ENCODE peak calls at places on chromosomes 12 and 14, in five cellular contexts. L, M, G, W and I are unnamed samples.

GRCh38 chr12:30847259-30847658 is 79.3 kb upstream of the TSPAN11 start:
- DNase-seq in L (no peak), W (no peak), G (peak; percentile 58), M (no peak), I (peak; percentile 34)

GRCh38 chr12:15699886-15700285 is 89.3 kb downstream of the EPS8 start:
- DNase-seq in L (no peak), W (no peak), M (no peak), G (no peak), I (no peak)

GRCh38 chr12:129615001-129615400 is 288.8 kb downstream of the TMEM132D start:
- DNase-seq in G (peak; percentile 77), M (no peak), L (no peak), W (no peak), I (no peak)

GRCh38 chr14:50001999-50002925 is 109.4 kb downstream of the ARF6 start:
- DNase-seq in M (peak; percentile 56), W (no peak), G (no peak), L (peak; percentile 48), I (peak; percentile 91)

GRCh38 chr14:41663478-41663845 is 56.8 kb downstream of the LRFN5 start:
- DNase-seq in M (no peak), L (no peak), G (peak; percentile 79), W (no peak), I (no peak)

GRCh38 chr12:120115692-120116442 is 686 bp downstream of the RAB35 start:
- DNase-seq in W (peak; percentile 81), L (peak; percentile 8), M (peak; percentile 62), G (no peak), I (no peak)

GRCh38 chr12:1838223-1838993 is 18.0 kb downstream of the LRTM2 start:
- DNase-seq in G (peak; percentile 16), W (peak; percentile 45), L (no peak), M (peak; percentile 19), I (no peak)

GRCh38 chr14:55718551-55718950 is 138.5 kb downstream of the KTN1 start:
- DNase-seq in G (no peak), L (no peak), W (no peak), M (no peak), I (no peak)

GRCh38 chr14:65003394-65003793 is 16.7 kb downstream of the FNTB start:
- DNase-seq in G (no peak), L (no peak), M (no peak), W (no peak), I (no peak)

GRCh38 chr14:85532981-85533820 is 3.3 kb downstream of the FLRT2 start:
- DNase-seq in M (peak; percentile 43), L (no peak), G (peak; percentile 85), W (peak; percentile 75), I (no peak)

GRCh38 chr12:71799105-71799504 is 40.5 kb upstream of the TBC1D15 start:
- DNase-seq in W (no peak), G (peak; percentile 7), L (no peak), M (no peak), I (no peak)

GRCh38 chr14:45526715-45527549 is 273.9 kb upstream of the MIS18BP1 start:
- DNase-seq in L (no peak), M (no peak), W (no peak), G (no peak), I (no peak)

GRCh38 chr12:99746538-99746937 is 99.0 kb downstream of the GARIN6 start:
- DNase-seq in L (no peak), W (no peak), G (no peak), M (no peak), I (no peak)

GRCh38 chr12:49716546-49716945 is 9.3 kb upstream of the FMNL3 start:
- DNase-seq in G (no peak), M (no peak), W (no peak), L (no peak), I (no peak)

GRCh38 chr14:100782516-100783320 is 43.2 kb upstream of the MEG3 start:
- DNase-seq in L (no peak), M (no peak), W (no peak), G (no peak), I (no peak)

GRCh38 chr14:59463773-59464650 is 1.2 kb downstream of the GPR135 start:
- DNase-seq in L (no peak), M (peak; percentile 51), G (peak; percentile 52), W (peak; percentile 81), I (peak; percentile 49)

GRCh38 chr12:90044069-90044468 is 335.4 kb upstream of the ATP2B1 start:
- DNase-seq in L (no peak), M (no peak), W (no peak), G (no peak), I (no peak)

GRCh38 chr12:53258541-53259539 is 9.3 kb upstream of the ESPL1 start:
- DNase-seq in G (no peak), L (no peak), W (peak; percentile 6), M (no peak), I (no peak)

GRCh38 chr14:69481815-69482568 is 2.5 kb upstream of the PLEKHD1 start:
- DNase-seq in W (no peak), G (no peak), M (no peak), L (no peak), I (no peak)

DNA sequence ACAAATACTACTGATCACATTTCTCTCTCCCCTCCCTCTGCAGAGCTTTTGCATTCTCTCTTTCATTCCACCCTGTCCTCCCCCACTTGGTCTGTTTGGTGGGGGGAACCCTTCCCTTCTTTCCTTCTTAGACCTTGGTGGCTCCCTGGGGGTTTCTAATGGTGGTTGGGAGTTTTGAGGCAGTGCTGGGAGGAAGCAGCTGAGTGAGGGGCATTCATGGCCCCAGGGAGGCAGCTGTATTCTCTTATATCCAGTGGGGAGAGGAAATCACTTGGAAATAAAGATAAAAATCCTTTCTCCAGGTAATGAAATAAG is 13.3 kb downstream of the NGDN start:
- DNase-seq in L (no peak), W (no peak), G (no peak), M (no peak), I (no peak)
- H3K27ac ChIP-seq in L (no peak overlapping the region), W (no peak overlapping the region), G (no peak overlapping the region), M (no peak overlapping the region), I (no peak overlapping the region)

DNA sequence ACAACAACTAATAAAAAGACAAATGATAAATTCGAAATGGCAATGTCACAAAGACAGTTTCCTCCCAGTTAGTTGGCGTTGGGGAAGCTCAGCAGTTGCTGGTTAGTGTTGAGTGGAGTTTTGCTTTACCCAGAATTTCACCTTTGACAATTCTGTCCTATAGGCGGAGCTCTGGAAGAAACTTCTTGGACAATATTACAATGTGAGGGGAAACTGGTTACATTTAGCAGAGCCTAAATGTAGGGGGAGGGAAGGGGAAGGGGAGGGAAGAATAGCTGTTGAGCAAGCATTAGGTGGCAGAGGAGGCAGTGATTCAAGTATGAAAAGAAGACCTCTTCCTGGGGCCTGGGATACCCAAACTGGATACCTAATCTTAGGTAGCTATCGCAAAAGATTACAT is 51.4 kb downstream of the BDKRB1 start:
- DNase-seq in W (no peak), M (no peak), G (no peak), L (no peak), I (no peak)
- H3K9me3 ChIP-seq in W (no peaks in the 10 kb centered on the region), M (no peaks in the 10 kb centered on the region), G (no peaks in the 10 kb centered on the region), L (no peaks in the 10 kb centered on the region), I (no peaks in the 10 kb centered on the region)

DNA sequence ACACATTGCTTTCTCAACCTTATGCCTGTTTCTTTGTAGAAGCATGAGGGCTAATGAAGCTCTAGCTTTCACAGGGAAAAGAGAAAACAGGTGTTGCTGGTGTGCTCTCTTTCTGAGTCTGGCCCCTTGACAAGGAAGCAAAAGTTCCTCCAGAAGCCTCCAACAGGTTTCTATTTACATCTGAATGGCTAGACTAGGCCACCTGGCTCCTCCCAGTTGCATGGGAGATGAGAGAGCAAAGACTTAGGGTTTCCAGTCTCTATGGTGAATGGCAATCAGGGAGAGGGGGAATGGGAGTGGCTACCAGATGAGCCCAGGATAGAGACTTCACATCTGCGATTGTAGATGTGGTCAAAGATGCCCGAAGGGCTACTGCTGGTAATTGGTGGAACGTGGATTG is 138.1 kb upstream of the PLXNC1 start:
- DNase-seq in M (no peak), W (no peak), L (no peak), G (no peak), I (no peak)
- H3K27ac ChIP-seq in M (no peak overlapping the region), W (no peak overlapping the region), L (no peak overlapping the region), G (no peak overlapping the region), I (no peak overlapping the region)

GRCh38 chr14:104395276-104395675 is 184.3 kb upstream of the C14orf180 start:
- DNase-seq in L (no peak), M (no peak), G (no peak), W (no peak), I (no peak)

GRCh38 chr14:104395941-104396681 is 183.5 kb upstream of the C14orf180 start:
- DNase-seq in G (no peak), L (no peak), M (no peak), W (peak; percentile 67), I (peak; percentile 46)

GRCh38 chr14:104398656-104399055 is 180.9 kb upstream of the C14orf180 start:
- DNase-seq in M (no peak), L (no peak), W (no peak), G (no peak), I (no peak)

GRCh38 chr14:104397956-104398355 is 181.6 kb upstream of the C14orf180 start:
- DNase-seq in L (no peak), G (no peak), M (no peak), W (no peak), I (no peak)

GRCh38 chr14:104396682-104397470 is 182.7 kb upstream of the C14orf180 start:
- DNase-seq in L (no peak), M (no peak), W (no peak), G (no peak), I (no peak)
- H3K9me3 ChIP-seq in L (no peaks in the 10 kb centered on the region), M (peaks cover 14% of the 10 kb centered on the region), W (peaks cover 24% of the 10 kb centered on the region), G (no peaks in the 10 kb centered on the region), I (peaks cover 6% of the 10 kb centered on the region)

GRCh38 chr12:46788247-46788887 is 37.4 kb downstream of the SLC38A4 start:
- DNase-seq in M (no peak), L (no peak), W (no peak), G (peak; percentile 25), I (no peak)

GRCh38 chr12:46786774-46787173 is 39.0 kb downstream of the SLC38A4 start:
- DNase-seq in M (no peak), L (no peak), W (no peak), G (peak; percentile 72), I (no peak)

GRCh38 chr12:46787496-46788055 is 38.2 kb downstream of the SLC38A4 start:
- DNase-seq in M (no peak), L (no peak), W (no peak), G (no peak), I (no peak)

GRCh38 chr12:46783881-46784280 is 41.9 kb downstream of the SLC38A4 start:
- DNase-seq in M (no peak), W (no peak), G (no peak), L (no peak), I (no peak)

DNA sequence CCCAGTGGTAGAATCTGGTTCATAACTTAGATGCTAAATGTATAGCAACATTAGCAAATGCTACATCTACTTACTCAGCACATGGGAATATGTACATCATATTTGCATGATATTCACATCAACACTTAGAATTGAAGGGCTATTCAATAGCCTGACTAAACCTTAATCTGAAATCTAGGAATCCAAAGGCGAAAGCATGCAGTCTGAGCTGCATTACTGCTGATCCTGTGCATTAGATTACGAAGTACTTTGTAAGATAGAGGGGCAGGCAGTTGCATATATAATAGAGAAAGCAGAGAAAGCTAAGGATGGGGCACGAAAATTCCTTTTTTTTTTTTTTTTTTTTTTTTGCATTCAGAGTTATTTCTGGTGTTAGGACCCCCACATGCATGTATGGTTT is 40.4 kb downstream of the SLC38A4 start:
- DNase-seq in M (no peak), G (no peak), W (no peak), L (no peak), I (no peak)
- H3K27ac ChIP-seq in M (no peak overlapping the region), G (no peak overlapping the region), W (no peak overlapping the region), L (no peak overlapping the region), I (no peak overlapping the region)